ENCODE peak calls at places on chromosomes 16 and 17, in six cellular contexts. K, Z, F, U, W and Y are unnamed samples.

GRCh38 chr16:72915331-72915730 is 132.6 kb downstream of the ZFHX3 start:
- DNase-seq in K (no peak), U (no peak), F (no peak), W (no peak), Z (no peak), Y (no peak)

GRCh38 chr17:21039839-21040575 is 2.8 kb downstream of the USP22 start:
- DNase-seq in Z (peak), W (no peak), K (no peak), F (no peak), U (peak), Y (no peak)

GRCh38 chr17:16342979-16343378 is 10.3 kb downstream of the CENPV start:
- DNase-seq in Z (no peak), W (no peak), K (no peak), U (no peak), F (no peak), Y (peak)

GRCh38 chr17:55743103-55743679 is 7.7 kb upstream of the PCTP start:
- DNase-seq in F (no peak), W (peak), K (no peak), U (no peak), Z (peak), Y (peak)

GRCh38 chr17:47733047-47733413 is at the start of gene TBX21:
- DNase-seq in K (peak), U (no peak), Z (peak), W (peak), F (peak), Y (peak)

GRCh38 chr16:2962334-2963073 is 1.6 kb upstream of the KREMEN2 start:
- DNase-seq in F (no peak), U (no peak), K (no peak), Z (no peak), W (no peak), Y (no peak)

GRCh38 chr16:30986129-30986991 is 1.4 kb downstream of the HSD3B7 start:
- DNase-seq in K (no peak), U (no peak), F (no peak), Z (no peak), W (no peak), Y (no peak)

GRCh38 chr17:61635913-61636432 is 45.0 kb upstream of the NACA2 start:
- DNase-seq in F (peak), K (no peak), Z (no peak), W (peak), U (no peak), Y (peak)

GRCh38 chr16:23729503-23730424 is 16.7 kb upstream of the ERN2 start:
- DNase-seq in K (no peak), Z (no peak), F (peak), U (no peak), W (no peak), Y (no peak)

GRCh38 chr17:76444518-76445311 is 8.2 kb downstream of the UBE2O start:
- DNase-seq in F (no peak), W (no peak), U (no peak), K (no peak), Z (no peak), Y (no peak)

GRCh38 chr16:14289692-14290340 is 218.7 kb downstream of the MRTFB start:
- DNase-seq in Z (peak), K (no peak), U (no peak), F (peak), W (no peak), Y (no peak)

GRCh38 chr16:67236551-67237395 is 9.8 kb downstream of the TMEM208 start:
- DNase-seq in K (peak), U (no peak), W (no peak), F (peak), Z (peak), Y (no peak)

GRCh38 chr16:9372934-9373890 is 281.8 kb downstream of the HAPSTR1 start:
- DNase-seq in Z (no peak), U (no peak), K (no peak), F (no peak), W (no peak), Y (no peak)

GRCh38 chr17:70100983-70101382 is 26.0 kb downstream of the KCNJ16 start:
- DNase-seq in K (no peak), F (no peak), U (no peak), Z (no peak), W (no peak), Y (no peak)

GRCh38 chr16:1019234-1019933 is 37.8 kb downstream of the SOX8 start:
- DNase-seq in U (no peak), Z (no peak), W (no peak), F (no peak), K (no peak), Y (no peak)

GRCh38 chr16:3074860-3075545 is 9.6 kb downstream of the IL32 start:
- DNase-seq in U (no peak), Z (no peak), K (no peak), F (peak), W (no peak), Y (no peak)

GRCh38 chr16:67936124-67936875 is at the start of gene PSMB10:
- DNase-seq in K (no peak), F (peak), Z (peak), W (peak), U (peak), Y (peak)

GRCh38 chr17:21247859-21248258 is 5.4 kb downstream of the NATD1 start:
- DNase-seq in U (no peak), F (no peak), W (no peak), Z (no peak), K (no peak), Y (no peak)

GRCh38 chr16:48576927-48577326 is 33.1 kb downstream of the N4BP1 start:
- DNase-seq in U (no peak), Z (no peak), W (no peak), K (no peak), F (no peak), Y (no peak)

GRCh38 chr16:87968541-87968940 is 17.3 kb downstream of the BANP start:
- DNase-seq in K (no peak), Z (no peak), U (no peak), W (no peak), F (no peak), Y (no peak)

GRCh38 chr16:76162046-76162445 is 115.2 kb upstream of the CNTNAP4 start:
- DNase-seq in U (no peak), W (no peak), Z (no peak), F (no peak), K (no peak), Y (no peak)

GRCh38 chr17:80524150-80524712 is 20.4 kb upstream of the RPTOR start:
- DNase-seq in W (no peak), K (no peak), Z (no peak), U (no peak), F (no peak), Y (no peak)

GRCh38 chr16:30488764-30489595 is 16.4 kb downstream of the ITGAL start:
- DNase-seq in Z (no peak), W (no peak), K (no peak), F (peak), U (no peak), Y (no peak)

GRCh38 chr16:21184834-21185233 is 26.4 kb downstream of the LDAF1 start:
- DNase-seq in K (no peak), F (no peak), W (no peak), U (no peak), Z (no peak), Y (no peak)

GRCh38 chr17:49990921-49991320 is 4.1 kb downstream of the DLX3 start:
- DNase-seq in Z (no peak), K (no peak), W (no peak), F (no peak), U (no peak), Y (no peak)

GRCh38 chr16:67719048-67719777 is at the start of gene GFOD2:
- DNase-seq in Z (peak), W (peak), K (peak), F (peak), U (peak), Y (peak)

GRCh38 chr17:1647802-1648581 is 1.7 kb downstream of the RILP start:
- DNase-seq in W (peak), Z (no peak), F (peak), U (peak), K (peak), Y (no peak)
- H3K27ac ChIP-seq in W (peak), Z (peak), F (peak), U (peak), K (peak), Y (peak)

GRCh38 chr17:39794249-39794970 is 56.7 kb downstream of the GRB7 start:
- DNase-seq in K (no peak), U (no peak), F (no peak), W (no peak), Z (no peak), Y (no peak)
- TF ChIP-seq POLR2A in K (no peak), U (no peak), F (no peak), W (no peak), Z (no peak), Y (no peak)

GRCh38 chr16:80570106-80570478 is 29.3 kb downstream of the DYNLRB2 start:
- DNase-seq in F (no peak), Z (no peak), W (no peak), U (no peak), K (no peak), Y (no peak)
- H3K27ac ChIP-seq in F (no peak), Z (no peak), W (no peak), U (no peak), K (no peak), Y (no peak)

GRCh38 chr17:7844292-7845154 is 10.3 kb upstream of the TMEM88 start:
- DNase-seq in W (peak), Z (peak), U (peak), F (peak), K (peak), Y (peak)
- TF ChIP-seq POLR2A in W (peak), Z (peak), U (peak), F (peak), K (peak), Y (peak)

DNA sequence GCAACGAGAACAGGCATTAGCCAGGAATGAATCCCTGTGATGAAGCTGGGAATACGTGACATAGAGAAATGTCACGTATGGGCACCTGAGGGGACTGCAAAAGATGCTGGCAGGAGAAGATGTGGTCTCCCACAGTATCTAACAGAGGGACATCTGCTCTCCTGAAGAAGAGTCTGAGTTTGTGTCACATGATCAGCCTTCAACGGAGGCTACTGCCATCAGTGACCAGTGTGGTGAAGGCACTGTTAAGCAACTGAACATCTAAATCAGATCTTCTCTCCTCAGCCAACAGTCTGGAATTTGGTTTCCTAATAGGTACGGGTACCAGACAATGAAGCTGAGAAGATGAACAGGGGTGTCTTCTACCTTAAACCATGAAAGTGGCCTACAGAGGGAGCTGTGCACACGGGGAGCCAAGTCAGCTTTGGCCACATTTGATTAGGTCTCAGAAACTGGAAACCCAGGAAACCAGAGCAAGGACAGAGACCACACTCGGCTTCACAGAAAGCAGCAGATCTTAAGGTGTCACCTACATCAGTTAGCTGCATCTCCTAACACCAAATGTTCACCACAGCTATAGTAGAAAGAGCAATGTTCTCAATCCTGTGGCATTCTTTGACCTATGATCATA is 41.8 kb downstream of the BRD7 start:
- DNase-seq in K (no peak), U (no peak), Z (no peak), W (no peak), F (no peak), Y (no peak)
- H3K27ac ChIP-seq in K (no peak), U (no peak), Z (no peak), W (no peak), F (no peak), Y (no peak)

GRCh38 chr17:44555056-44555455 is 2.2 kb upstream of the FZD2 start:
- DNase-seq in F (no peak), K (no peak), U (no peak), Z (no peak), W (no peak), Y (no peak)

GRCh38 chr17:44558349-44559287 is 1.3 kb downstream of the FZD2 start:
- DNase-seq in K (no peak), Z (no peak), U (no peak), F (no peak), W (no peak), Y (no peak)

GRCh38 chr17:44556114-44556853 is 1.0 kb upstream of the FZD2 start:
- DNase-seq in W (no peak), K (no peak), Z (peak), U (peak), F (peak), Y (peak)

GRCh38 chr17:44557653-44558285 is 485 bp downstream of the FZD2 start:
- DNase-seq in Z (no peak), U (peak), W (no peak), F (no peak), K (peak), Y (peak)

DNA sequence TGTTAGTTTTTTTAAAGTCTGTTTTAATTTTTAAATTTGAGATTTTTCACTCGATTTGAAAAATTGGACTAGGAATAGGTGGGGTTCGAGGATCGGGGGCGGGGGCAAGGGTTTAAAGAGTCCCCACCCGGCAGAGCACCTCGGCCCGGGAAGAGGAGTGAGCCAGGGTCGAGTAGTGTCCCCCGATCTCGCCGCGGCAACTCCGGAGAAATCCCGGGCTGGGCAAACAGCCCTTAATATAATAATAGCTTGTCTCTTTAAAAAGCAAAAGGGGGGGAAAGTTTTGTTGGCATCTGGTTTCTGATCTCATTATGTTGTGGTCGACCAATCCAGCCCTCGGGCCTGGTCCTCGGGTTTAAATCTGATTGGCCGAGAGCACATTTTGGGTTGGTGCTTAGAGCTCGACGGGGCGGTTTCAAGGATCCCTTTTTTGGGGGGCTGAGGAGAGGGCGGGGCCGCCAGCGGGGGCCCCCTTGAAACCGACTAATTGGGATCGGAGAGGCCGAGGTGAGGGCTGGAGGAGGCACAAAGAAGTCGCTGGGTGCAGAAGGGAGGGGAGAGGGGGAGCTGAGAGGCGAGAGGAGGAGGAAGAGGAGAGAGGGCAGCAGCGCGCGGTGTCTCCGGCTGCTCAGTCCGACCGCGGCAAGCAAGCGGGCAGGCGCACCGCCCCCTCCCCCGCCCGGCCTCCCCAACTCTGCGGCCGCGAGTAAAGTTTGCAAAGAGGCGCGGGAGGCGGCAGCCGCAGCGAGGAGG is at the start of gene FZD2:
- DNase-seq in U (peak), Z (peak), F (peak), K (peak), W (peak), Y (peak)
- TF ChIP-seq POLR2A in U (no peak), Z (peak), F (no peak), K (peak), W (no peak), Y (no peak)

DNA sequence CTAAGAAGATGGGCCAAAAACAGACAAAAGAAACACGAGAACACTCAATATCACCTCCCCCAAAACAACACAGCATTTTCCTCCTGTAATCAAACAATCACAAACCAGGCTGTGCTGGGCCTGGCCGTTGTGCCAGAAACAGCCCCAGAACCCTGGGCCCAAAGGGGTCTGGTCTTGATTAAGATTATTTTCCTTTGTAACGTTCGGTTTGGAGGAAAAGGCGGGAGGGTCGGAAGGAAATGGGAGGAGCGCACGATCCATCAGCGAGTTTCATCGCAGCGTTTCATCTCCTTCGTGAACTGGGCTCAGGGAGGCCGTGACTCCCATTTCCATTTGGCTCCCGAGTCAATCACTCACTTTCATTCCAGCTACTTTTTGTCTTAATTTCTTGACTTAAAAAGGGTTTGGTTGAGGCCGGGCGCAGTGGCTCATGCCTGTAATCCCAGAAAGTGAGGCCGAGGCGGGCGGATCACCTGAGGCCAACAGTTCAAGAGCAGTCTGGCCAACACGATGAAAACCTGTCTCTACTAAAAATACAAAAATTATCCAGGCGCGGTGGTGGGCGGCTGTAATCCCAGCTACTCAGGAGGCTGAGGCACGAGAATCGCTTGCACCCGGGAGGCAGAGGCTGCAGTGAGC is 61.4 kb downstream of the NXN start:
- DNase-seq in U (no peak), K (peak), W (no peak), Z (no peak), F (no peak), Y (no peak)
- H3K27ac ChIP-seq in U (no peak), K (peak), W (peak), Z (no peak), F (no peak), Y (no peak)

GRCh38 chr17:78780335-78780734 is 1.7 kb downstream of the CYTH1 start:
- DNase-seq in K (no peak), U (no peak), F (no peak), W (no peak), Z (no peak), Y (no peak)
- TF ChIP-seq POLR2A in K (no peak), U (no peak), F (no peak), W (no peak), Z (no peak), Y (no peak)